ENCODE peak calls at places on chromosomes 3 and 15, in four cellular contexts. U is GM20000, I is choroid plexus epithelial cell, N is fibroblast of mammary gland. Y is an unnamed sample.

GRCh38 chr3:169308654-169309325 is 354.7 kb downstream of the MECOM start:
- DNase-seq in I (peak), N (no peak), U (no peak), Y (no peak)

GRCh38 chr15:82297546-82297945 is 34.9 kb downstream of the SAXO2 start:
- DNase-seq in U (no peak), I (no peak), N (no peak), Y (no peak)

GRCh38 chr3:39809995-39810595 is 686 bp downstream of the MYRIP start:
- DNase-seq in I (no peak), U (peak), N (no peak), Y (no peak)

GRCh38 chr3:98994128-98994762 is 92.8 kb upstream of the DCBLD2 start:
- DNase-seq in N (peak), U (no peak), I (peak), Y (peak)

GRCh38 chr3:58249358-58250092 is 11.9 kb downstream of the ABHD6 start:
- DNase-seq in N (peak), U (no peak), I (peak), Y (no peak)

GRCh38 chr3:129620828-129621605 is 14.5 kb upstream of the PLXND1 start:
- DNase-seq in U (no peak), N (no peak), I (no peak), Y (no peak)

GRCh38 chr15:70701891-70702568 is 61.3 kb downstream of the UACA start:
- DNase-seq in U (no peak), I (peak), N (peak), Y (peak)

GRCh38 chr15:95018888-95019545 is 787.7 kb downstream of the MCTP2 start:
- DNase-seq in I (peak), N (peak), U (no peak), Y (peak)

GRCh38 chr3:138308783-138309182 is 20.9 kb downstream of the NME9 start:
- DNase-seq in N (no peak), I (no peak), U (no peak), Y (no peak)

GRCh38 chr3:153210660-153211059 is 48.6 kb downstream of the RAP2B start:
- DNase-seq in U (no peak), N (peak), I (no peak), Y (no peak)

GRCh38 chr3:141081141-141081795 is 30.1 kb downstream of the SPSB4 start:
- DNase-seq in N (no peak), I (no peak), U (no peak), Y (no peak)

GRCh38 chr15:66545249-66545648 is 20.5 kb downstream of the LCTL start:
- DNase-seq in I (no peak), U (no peak), N (no peak), Y (no peak)

GRCh38 chr3:32414527-32415202 is 23.0 kb downstream of the CMTM7 start:
- DNase-seq in U (no peak), I (peak), N (no peak), Y (peak)

GRCh38 chr3:79846148-79846933 is 78.5 kb upstream of the ROBO1 start:
- DNase-seq in U (peak), N (no peak), I (no peak), Y (no peak)

GRCh38 chr3:87706176-87706575 is 352.6 kb downstream of the CGGBP1 start:
- DNase-seq in I (peak), N (no peak), U (no peak), Y (no peak)

GRCh38 chr15:82178061-82178460 is 84.5 kb downstream of the EFL1 start:
- DNase-seq in I (peak), N (peak), U (no peak), Y (peak)

GRCh38 chr15:96692826-96693225 is 362.3 kb downstream of the NR2F2 start:
- DNase-seq in I (no peak), U (no peak), N (no peak), Y (no peak)

GRCh38 chr15:99412082-99412481 is 153.7 kb upstream of the MEF2A start:
- DNase-seq in I (no peak), N (no peak), U (no peak), Y (no peak)

GRCh38 chr3:88038561-88038960 is 20.2 kb downstream of the CGGBP1 start:
- DNase-seq in I (peak), N (peak), U (no peak), Y (peak)

GRCh38 chr3:128296469-128297251 is 143.4 kb downstream of the EEFSEC start:
- DNase-seq in N (no peak), U (no peak), I (peak), Y (no peak)

GRCh38 chr3:140552898-140553297 is 125.0 kb upstream of the TRIM42 start:
- DNase-seq in N (peak), I (peak), U (no peak), Y (no peak)

GRCh38 chr3:42638339-42638842 is 15.1 kb upstream of the ZBTB47 start:
- DNase-seq in U (no peak), N (no peak), I (no peak), Y (no peak)

GRCh38 chr3:12705981-12706380 is 42.1 kb upstream of the RAF1 start:
- DNase-seq in U (no peak), N (peak), I (no peak), Y (peak)

DNA sequence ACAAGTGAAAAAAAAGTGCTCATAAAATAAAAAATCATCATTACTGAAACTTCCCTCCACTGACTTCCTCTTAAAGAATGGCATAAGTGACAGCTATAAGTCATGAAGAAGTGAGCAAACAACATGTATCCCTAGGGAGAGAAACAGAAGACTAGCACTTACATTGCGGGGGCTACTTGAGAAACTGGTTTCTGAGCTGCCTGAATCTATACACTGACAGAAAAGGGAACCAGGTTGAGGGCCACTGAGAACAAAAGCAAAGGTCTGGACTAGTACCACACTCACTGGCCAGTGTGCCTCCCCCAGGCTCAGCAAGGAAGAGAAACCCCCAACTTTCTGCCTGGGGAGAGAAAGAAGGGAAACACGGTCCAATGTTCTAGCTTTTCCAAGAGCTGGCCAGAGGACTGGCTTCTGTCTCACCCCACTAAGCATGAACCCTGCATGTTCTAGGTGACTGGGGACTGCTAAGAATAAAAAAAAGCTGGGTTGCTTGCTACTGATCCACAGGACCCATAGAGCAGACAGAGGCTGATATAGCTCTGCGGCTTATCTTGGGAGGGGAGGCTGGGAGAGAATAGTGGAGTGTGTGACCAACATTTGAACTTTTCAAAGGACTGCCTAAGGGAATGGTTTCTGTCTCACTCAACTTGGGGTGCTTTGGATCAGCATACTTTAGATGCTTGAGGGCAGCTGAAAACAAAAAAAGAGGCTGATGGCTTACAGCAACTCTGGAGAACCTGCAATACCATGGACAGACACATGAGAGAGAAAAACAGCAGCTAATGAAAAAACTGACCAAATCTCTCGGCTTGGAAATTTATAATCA is 8.1 kb downstream of the RAD18 start:
- DNase-seq in N (no peak), U (peak), I (peak), Y (peak)
- TF ChIP-seq CTCF in N (no peak), U (no peak), I (peak), Y (no peak)

GRCh38 chr3:48685293-48685602 is 467 bp downstream of the NCKIPSD start:
- DNase-seq in N (no peak), U (no peak), I (no peak), Y (no peak)
- TF ChIP-seq CTCF in N (no peak), U (no peak), I (no peak), Y (peak)

GRCh38 chr15:72585025-72585424 is 69.5 kb upstream of the GOLGA6B start:
- DNase-seq in U (no peak), I (no peak), N (no peak), Y (no peak)

GRCh38 chr15:72588096-72588495 is 66.4 kb upstream of the GOLGA6B start:
- DNase-seq in N (no peak), I (no peak), U (no peak), Y (no peak)

GRCh38 chr15:72584006-72584405 is 70.5 kb upstream of the GOLGA6B start:
- DNase-seq in I (peak), N (no peak), U (no peak), Y (peak)

GRCh38 chr15:72590427-72590826 is 64.1 kb upstream of the GOLGA6B start:
- DNase-seq in U (no peak), I (no peak), N (no peak), Y (no peak)

GRCh38 chr15:72585659-72586058 is 68.8 kb upstream of the GOLGA6B start:
- DNase-seq in U (no peak), I (peak), N (peak), Y (peak)
- TF ChIP-seq CTCF in U (no peak), I (peak), N (peak), Y (peak)

GRCh38 chr3:150142936-150143335 is 172.2 kb upstream of the PFN2 start:
- DNase-seq in I (no peak), U (no peak), N (no peak), Y (no peak)
- TF ChIP-seq CTCF in I (no peak), U (no peak), N (no peak), Y (no peak)

Y was measured in cardiac fibroblast.